ENCODE peak calls at places on chromosome 15, in ten cellular contexts. One of them, this sample, is unnamed.

GRCh38 chr15:75114796-75115195 is 86.9 kb upstream of the C15orf39 start:
- DNase-seq in iPS-NIHi11: no peak
- DNase-seq in neural crest cell: no peak
- DNase-seq in H7: no peak
- DNase-seq in kidney epithelial cell: no peak
- DNase-seq in mesothelial cell of epicardium: no peak
- DNase-seq in OCI-LY7: no peak
- DNase-seq in GM23338: no peak
- DNase-seq in sciatic nerve: no peak
- DNase-seq in GDM1: no peak
- DNase-seq in this sample: no peak

GRCh38 chr15:65259367-65259781 is 27.3 kb downstream of the PARP16 start:
- DNase-seq in iPS-NIHi11: no peak
- DNase-seq in neural crest cell: no peak
- DNase-seq in H7: no peak
- DNase-seq in kidney epithelial cell: no peak
- DNase-seq in mesothelial cell of epicardium: no peak
- DNase-seq in OCI-LY7: no peak
- DNase-seq in GM23338: no peak
- DNase-seq in sciatic nerve: no peak
- DNase-seq in GDM1: no peak
- DNase-seq in this sample: peak

GRCh38 chr15:38189651-38190280 is 62.9 kb upstream of the SPRED1 start:
- DNase-seq in iPS-NIHi11: no peak
- DNase-seq in neural crest cell: no peak
- DNase-seq in H7: no peak
- DNase-seq in kidney epithelial cell: no peak
- DNase-seq in mesothelial cell of epicardium: no peak
- DNase-seq in OCI-LY7: no peak
- DNase-seq in GM23338: no peak
- DNase-seq in sciatic nerve: no peak
- DNase-seq in GDM1: no peak
- DNase-seq in this sample: no peak

GRCh38 chr15:41288464-41288863 is 43.9 kb downstream of the OIP5 start:
- DNase-seq in iPS-NIHi11: no peak
- DNase-seq in neural crest cell: no peak
- DNase-seq in H7: no peak
- DNase-seq in kidney epithelial cell: no peak
- DNase-seq in mesothelial cell of epicardium: no peak
- DNase-seq in OCI-LY7: no peak
- DNase-seq in GM23338: no peak
- DNase-seq in sciatic nerve: no peak
- DNase-seq in GDM1: no peak
- DNase-seq in this sample: no peak

GRCh38 chr15:71951134-71951533 is 140.8 kb downstream of the NR2E3 start:
- DNase-seq in iPS-NIHi11: no peak
- DNase-seq in neural crest cell: no peak
- DNase-seq in H7: no peak
- DNase-seq in kidney epithelial cell: no peak
- DNase-seq in mesothelial cell of epicardium: no peak
- DNase-seq in OCI-LY7: no peak
- DNase-seq in GM23338: no peak
- DNase-seq in sciatic nerve: no peak
- DNase-seq in GDM1: no peak
- DNase-seq in this sample: no peak

GRCh38 chr15:48395532-48396011 is 64.3 kb downstream of the DUT start:
- DNase-seq in iPS-NIHi11: no peak
- DNase-seq in neural crest cell: no peak
- DNase-seq in H7: no peak
- DNase-seq in kidney epithelial cell: no peak
- DNase-seq in mesothelial cell of epicardium: no peak
- DNase-seq in OCI-LY7: no peak
- DNase-seq in GM23338: no peak
- DNase-seq in sciatic nerve: peak
- DNase-seq in GDM1: no peak
- DNase-seq in this sample: peak

GRCh38 chr15:29050870-29051269 is 165.1 kb downstream of the APBA2 start:
- DNase-seq in iPS-NIHi11: no peak
- DNase-seq in neural crest cell: no peak
- DNase-seq in H7: no peak
- DNase-seq in kidney epithelial cell: no peak
- DNase-seq in mesothelial cell of epicardium: no peak
- DNase-seq in OCI-LY7: no peak
- DNase-seq in GM23338: no peak
- DNase-seq in sciatic nerve: no peak
- DNase-seq in GDM1: no peak
- DNase-seq in this sample: peak

GRCh38 chr15:58440181-58440910 is 8.6 kb downstream of the LIPC start:
- DNase-seq in iPS-NIHi11: no peak
- DNase-seq in neural crest cell: no peak
- DNase-seq in H7: no peak
- DNase-seq in kidney epithelial cell: no peak
- DNase-seq in mesothelial cell of epicardium: no peak
- DNase-seq in OCI-LY7: no peak
- DNase-seq in GM23338: no peak
- DNase-seq in sciatic nerve: no peak
- DNase-seq in GDM1: no peak
- DNase-seq in this sample: peak

GRCh38 chr15:72468103-72468502 is 6.0 kb upstream of the ARIH1 start:
- DNase-seq in iPS-NIHi11: no peak
- DNase-seq in neural crest cell: no peak
- DNase-seq in H7: no peak
- DNase-seq in kidney epithelial cell: no peak
- DNase-seq in mesothelial cell of epicardium: no peak
- DNase-seq in OCI-LY7: no peak
- DNase-seq in GM23338: no peak
- DNase-seq in sciatic nerve: no peak
- DNase-seq in GDM1: no peak
- DNase-seq in this sample: no peak

GRCh38 chr15:31396881-31397560 is 70.4 kb downstream of the KLF13 start:
- DNase-seq in iPS-NIHi11: peak
- DNase-seq in neural crest cell: peak
- DNase-seq in H7: peak
- DNase-seq in kidney epithelial cell: no peak
- DNase-seq in mesothelial cell of epicardium: no peak
- DNase-seq in OCI-LY7: peak
- DNase-seq in GM23338: peak
- DNase-seq in sciatic nerve: peak
- DNase-seq in GDM1: no peak
- DNase-seq in this sample: peak

GRCh38 chr15:43762824-43763223 is 13.9 kb downstream of the ELL3 start:
- DNase-seq in iPS-NIHi11: no peak
- DNase-seq in neural crest cell: no peak
- DNase-seq in H7: no peak
- DNase-seq in kidney epithelial cell: no peak
- DNase-seq in mesothelial cell of epicardium: no peak
- DNase-seq in OCI-LY7: no peak
- DNase-seq in GM23338: no peak
- DNase-seq in sciatic nerve: no peak
- DNase-seq in GDM1: no peak
- DNase-seq in this sample: peak

GRCh38 chr15:40923551-40923950 is 5.6 kb upstream of the DLL4 start:
- DNase-seq in iPS-NIHi11: no peak
- DNase-seq in neural crest cell: no peak
- DNase-seq in H7: no peak
- DNase-seq in kidney epithelial cell: no peak
- DNase-seq in mesothelial cell of epicardium: no peak
- DNase-seq in OCI-LY7: no peak
- DNase-seq in GM23338: no peak
- DNase-seq in sciatic nerve: no peak
- DNase-seq in GDM1: no peak
- DNase-seq in this sample: no peak

GRCh38 chr15:60526127-60526616 is 47.2 kb upstream of the ICE2 start:
- DNase-seq in iPS-NIHi11: no peak
- DNase-seq in neural crest cell: no peak
- DNase-seq in H7: no peak
- DNase-seq in kidney epithelial cell: no peak
- DNase-seq in mesothelial cell of epicardium: no peak
- DNase-seq in OCI-LY7: no peak
- DNase-seq in GM23338: no peak
- DNase-seq in sciatic nerve: peak
- DNase-seq in GDM1: no peak
- DNase-seq in this sample: peak

GRCh38 chr15:90860942-90861675 is 7.3 kb upstream of the FURIN start:
- DNase-seq in iPS-NIHi11: no peak
- DNase-seq in neural crest cell: no peak
- DNase-seq in H7: no peak
- DNase-seq in kidney epithelial cell: no peak
- DNase-seq in mesothelial cell of epicardium: no peak
- DNase-seq in OCI-LY7: no peak
- DNase-seq in GM23338: no peak
- DNase-seq in sciatic nerve: no peak
- DNase-seq in GDM1: no peak
- DNase-seq in this sample: no peak